ENCODE peak calls at places on chromosomes 11 and 22, in seven cellular contexts. K, A, E, C, W, V and X are unnamed samples.

GRCh38 chr11:70544774-70545625 is 146.7 kb downstream of the CTTN start:
- DNase-seq in K (no peak), A (no peak), E (no peak), C (no peak), W (no peak), V (no peak), X (no peak)

GRCh38 chr22:17633217-17633997 is 4.9 kb upstream of the ATP6V1E1 start:
- DNase-seq in K (no peak), A (no peak), E (peak; percentile 89), C (peak; percentile 87), W (no peak), V (no peak), X (peak; percentile 57)

GRCh38 chr22:37464181-37464580 is 22.0 kb downstream of the MFNG start:
- DNase-seq in K (no peak), A (no peak), E (no peak), C (no peak), W (no peak), V (no peak), X (no peak)

GRCh38 chr11:61907871-61908729 is 9.3 kb downstream of the RAB3IL1 start:
- DNase-seq in K (no peak), A (no peak), E (no peak), C (no peak), W (no peak), V (no peak), X (no peak)

GRCh38 chr11:76610871-76611475 is 59.6 kb downstream of the LRRC32 start:
- DNase-seq in K (no peak), A (no peak), E (no peak), C (no peak), W (peak; percentile 34), V (peak; percentile 40), X (no peak)

GRCh38 chr11:70104419-70104818 is 26.3 kb downstream of the ANO1 start:
- DNase-seq in K (no peak), A (no peak), E (no peak), C (no peak), W (no peak), V (no peak), X (no peak)

GRCh38 chr11:84541711-84542340 is 1085.3 kb downstream of the DLG2 start:
- DNase-seq in K (no peak), A (no peak), E (no peak), C (no peak), W (no peak), V (no peak), X (no peak)

GRCh38 chr11:102926946-102927623 is 28.4 kb downstream of the MMP13 start:
- DNase-seq in K (no peak), A (no peak), E (no peak), C (no peak), W (no peak), V (no peak), X (no peak)

GRCh38 chr11:125637840-125638239 is 12.9 kb downstream of the CHEK1 start:
- DNase-seq in K (no peak), A (no peak), E (no peak), C (no peak), W (no peak), V (no peak), X (no peak)

GRCh38 chr11:2348986-2349385 is 28.1 kb upstream of the CD81 start:
- DNase-seq in K (no peak), A (no peak), E (no peak), C (no peak), W (no peak), V (no peak), X (no peak)

GRCh38 chr22:26476705-26477340 is 6.8 kb downstream of the HPS4 start:
- DNase-seq in K (no peak), A (peak; percentile 38), E (no peak), C (no peak), W (no peak), V (no peak), X (no peak)

GRCh38 chr11:114183041-114183511 is 113.1 kb upstream of the NNMT start:
- DNase-seq in K (peak; percentile 65), A (peak; percentile 90), E (no peak), C (no peak), W (peak; percentile 83), V (no peak), X (peak; percentile 8)

GRCh38 chr11:13993096-13993760 is 30.7 kb downstream of the SPON1 start:
- DNase-seq in K (no peak), A (no peak), E (no peak), C (no peak), W (no peak), V (no peak), X (no peak)

GRCh38 chr11:27328602-27329001 is 34.4 kb downstream of the CCDC34 start:
- DNase-seq in K (no peak), A (no peak), E (no peak), C (no peak), W (no peak), V (no peak), X (no peak)

GRCh38 chr11:73869234-73869949 is 7.3 kb downstream of the COA4 start:
- DNase-seq in K (no peak), A (no peak), E (no peak), C (no peak), W (no peak), V (no peak), X (peak; percentile 72)

GRCh38 chr11:124600924-124601323 is 10.3 kb upstream of the PANX3 start:
- DNase-seq in K (no peak), A (no peak), E (no peak), C (no peak), W (no peak), V (no peak), X (no peak)

GRCh38 chr22:48261048-48261621 is 1498.7 kb downstream of the TBC1D22A start:
- DNase-seq in K (no peak), A (no peak), E (no peak), C (no peak), W (no peak), V (no peak), X (no peak)

GRCh38 chr11:77569046-77569445 is 20.7 kb upstream of the AQP11 start:
- DNase-seq in K (no peak), A (no peak), E (no peak), C (no peak), W (no peak), V (no peak), X (no peak)

GRCh38 chr22:42077486-42078125 is 1.9 kb upstream of the SMDT1 start:
- DNase-seq in K (no peak), A (no peak), E (no peak), C (no peak), W (no peak), V (no peak), X (no peak)

GRCh38 chr22:17578129-17578754 is 14.9 kb downstream of the SLC25A18 start:
- DNase-seq in K (no peak), A (no peak), E (no peak), C (peak; percentile 40), W (no peak), V (no peak), X (no peak)

GRCh38 chr22:22127100-22127499 is 117.5 kb upstream of the VPREB1 start:
- DNase-seq in K (no peak), A (no peak), E (no peak), C (no peak), W (no peak), V (no peak), X (no peak)

GRCh38 chr11:46293616-46294015 is 16.2 kb downstream of the CREB3L1 start:
- DNase-seq in K (peak; percentile 35), A (no peak), E (no peak), C (peak; percentile 96), W (no peak), V (no peak), X (no peak)

GRCh38 chr22:35630387-35630793 is 13.3 kb upstream of the MB start:
- DNase-seq in K (no peak), A (no peak), E (no peak), C (no peak), W (no peak), V (no peak), X (no peak)

GRCh38 chr22:37017356-37017755 is 1.9 kb downstream of the TST start:
- DNase-seq in K (no peak), A (no peak), E (no peak), C (no peak), W (no peak), V (no peak), X (no peak)

GRCh38 chr11:93648168-93648567 is 13.3 kb upstream of the CEP295 start:
- DNase-seq in K (no peak), A (no peak), E (no peak), C (no peak), W (no peak), V (peak; percentile 14), X (no peak)

GRCh38 chr22:48357961-48358360 is 1469.7 kb downstream of the BRD1 start:
- DNase-seq in K (no peak), A (no peak), E (no peak), C (no peak), W (no peak), V (no peak), X (no peak)

GRCh38 chr11:118132385-118133151 is 20.1 kb downstream of the SCN4B start:
- DNase-seq in K (no peak), A (no peak), E (no peak), C (no peak), W (no peak), V (no peak), X (no peak)

GRCh38 chr22:44972363-44973083 is 37.3 kb downstream of the PHF21B start:
- DNase-seq in K (peak; percentile 20), A (no peak), E (no peak), C (no peak), W (no peak), V (no peak), X (no peak)

GRCh38 chr11:70168405-70168754 is 34.7 kb upstream of the FADD start:
- DNase-seq in K (no peak), A (no peak), E (no peak), C (no peak), W (no peak), V (no peak), X (no peak)

GRCh38 chr11:77351281-77351905 is 49.9 kb upstream of the GDPD4 start:
- DNase-seq in K (no peak), A (no peak), E (no peak), C (no peak), W (no peak), V (no peak), X (no peak)

GRCh38 chr22:31833930-31834329 is 80.1 kb downstream of the DEPDC5 start:
- DNase-seq in K (no peak), A (no peak), E (no peak), C (no peak), W (no peak), V (no peak), X (no peak)

GRCh38 chr22:32776397-32776796 is 25.1 kb upstream of the TIMP3 start:
- DNase-seq in K (no peak), A (no peak), E (no peak), C (no peak), W (no peak), V (no peak), X (no peak)

GRCh38 chr11:134528453-134528852 is 116.4 kb upstream of the B3GAT1 start:
- DNase-seq in K (no peak), A (peak; percentile 30), E (no peak), C (no peak), W (no peak), V (no peak), X (no peak)

GRCh38 chr11:609355-609811 is 6.4 kb downstream of the IRF7 start:
- DNase-seq in K (peak; percentile 3), A (no peak), E (no peak), C (no peak), W (no peak), V (no peak), X (no peak)

GRCh38 chr11:75597636-75598035 is 35.6 kb downstream of the SERPINH1 start:
- DNase-seq in K (peak; percentile 15), A (no peak), E (no peak), C (no peak), W (no peak), V (peak; percentile 74), X (peak; percentile 53)